ENCODE peak calls at places on chromosome 17, in ten cellular contexts. P is Karpas-422, R is MM.1S, A is GM12878, C is mesendoderm, Z is neural progenitor cell, W is endodermal cell, G is GM23248, O is fibroblast of lung, Q is PC-3. L is an unnamed sample.

GRCh38 chr17:27244481-27245223 is 49.3 kb upstream of the WSB1 start:
- DNase-seq in P (peak), R (no peak), A (no peak), C (peak), Z (peak), W (peak), G (peak), O (peak), Q (peak), L (peak)

GRCh38 chr17:80840011-80840410 is 151.6 kb upstream of the CHMP6 start:
- DNase-seq in P (no peak), R (no peak), A (no peak), C (no peak), Z (no peak), W (no peak), G (no peak), O (no peak), Q (no peak), L (no peak)

GRCh38 chr17:5065227-5065744 is 13.0 kb upstream of the ZFP3 start:
- DNase-seq in P (no peak), R (no peak), A (no peak), C (no peak), Z (no peak), W (no peak), G (no peak), O (no peak), Q (no peak), L (no peak)

GRCh38 chr17:74702132-74702876 is 10.4 kb downstream of the CD300LF start:
- DNase-seq in P (no peak), R (no peak), A (no peak), C (no peak), Z (no peak), W (no peak), G (no peak), O (no peak), Q (no peak), L (no peak)

GRCh38 chr17:73340093-73340596 is 28.3 kb upstream of the CDC42EP4 start:
- DNase-seq in P (no peak), R (no peak), A (peak), C (no peak), Z (no peak), W (no peak), G (peak), O (peak), Q (peak), L (peak)

GRCh38 chr17:75727391-75727790 is 6.1 kb downstream of the ITGB4 start:
- DNase-seq in P (no peak), R (no peak), A (no peak), C (no peak), Z (no peak), W (no peak), G (no peak), O (no peak), Q (no peak), L (no peak)

GRCh38 chr17:75535119-75535537 is 9.6 kb downstream of the LLGL2 start:
- DNase-seq in P (no peak), R (no peak), A (peak), C (no peak), Z (peak), W (no peak), G (no peak), O (no peak), Q (no peak), L (no peak)

GRCh38 chr17:65485388-65486299 is 75.8 kb downstream of the AXIN2 start:
- DNase-seq in P (no peak), R (no peak), A (no peak), C (no peak), Z (no peak), W (peak), G (peak), O (peak), Q (no peak), L (no peak)

GRCh38 chr17:65690626-65691310 is 129.3 kb upstream of the AXIN2 start:
- DNase-seq in P (no peak), R (peak), A (no peak), C (peak), Z (no peak), W (peak), G (no peak), O (no peak), Q (no peak), L (no peak)

GRCh38 chr17:77842148-77842905 is 116.2 kb upstream of the TNRC6C start:
- DNase-seq in P (no peak), R (no peak), A (no peak), C (no peak), Z (no peak), W (no peak), G (peak), O (no peak), Q (peak), L (no peak)

GRCh38 chr17:45404870-45405249 is 27.8 kb downstream of the ARHGAP27 start:
- DNase-seq in P (no peak), R (no peak), A (no peak), C (no peak), Z (no peak), W (no peak), G (no peak), O (no peak), Q (no peak), L (no peak)

GRCh38 chr17:73156166-73156840 is 8.5 kb upstream of the SSTR2 start:
- DNase-seq in P (peak), R (peak), A (no peak), C (peak), Z (peak), W (peak), G (peak), O (peak), Q (peak), L (no peak)

DNA sequence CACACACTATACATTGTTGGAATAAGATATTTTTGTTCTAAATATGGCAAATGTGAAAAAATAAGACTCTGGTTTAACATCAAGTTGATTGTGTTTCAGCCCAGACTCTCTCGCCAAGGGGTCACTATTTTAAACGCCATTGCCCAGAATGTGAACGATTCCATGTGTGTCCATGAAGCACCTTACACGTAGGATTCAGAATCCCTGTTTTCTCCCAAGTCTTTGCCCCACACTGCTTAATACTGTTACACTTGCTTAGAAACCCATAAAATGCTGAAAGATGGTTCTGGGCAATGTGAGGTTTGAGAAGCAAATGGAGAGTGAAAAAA is 7.7 kb downstream of the HS3ST3B1 start:
- DNase-seq in P (no peak), R (no peak), A (no peak), C (no peak), Z (no peak), W (no peak), G (peak), O (no peak), Q (no peak), L (no peak)
- H3K9ac ChIP-seq in P (no peak), R (no peak), A (no peak), C (peak), Z (no peak), W (peak), G (peak), O (no peak), Q (no peak), L (peak)

GRCh38 chr17:16916557-16916920 is 55.4 kb downstream of the TNFRSF13B start:
- DNase-seq in P (peak), R (no peak), A (no peak), C (no peak), Z (no peak), W (no peak), G (no peak), O (no peak), Q (no peak), L (no peak)
- H3K9ac ChIP-seq in P (no peak), R (no peak), A (no peak), C (no peak), Z (no peak), W (no peak), G (no peak), O (no peak), Q (no peak), L (no peak)

GRCh38 chr17:41565338-41565737 is 6.5 kb downstream of the KRT9 start:
- DNase-seq in P (no peak), R (no peak), A (no peak), C (no peak), Z (no peak), W (no peak), G (no peak), O (no peak), Q (no peak), L (no peak)
- H3K9ac ChIP-seq in P (no peak), R (no peak), A (no peak), C (no peak), Z (no peak), W (no peak), G (no peak), O (no peak), Q (no peak), L (no peak)

GRCh38 chr17:8123695-8124349 is at the start of gene HES7:
- DNase-seq in P (no peak), R (no peak), A (no peak), C (peak), Z (peak), W (peak), G (peak), O (peak), Q (peak), L (no peak)
- H3K9ac ChIP-seq in P (peak), R (peak), A (peak), C (peak), Z (no peak), W (no peak), G (peak), O (peak), Q (no peak), L (peak)

GRCh38 chr17:29617481-29618271 is 5.0 kb downstream of the CORO6 start:
- DNase-seq in P (peak), R (peak), A (peak), C (peak), Z (peak), W (peak), G (peak), O (peak), Q (peak), L (no peak)

GRCh38 chr17:29617125-29617480 is 5.6 kb downstream of the CORO6 start:
- DNase-seq in P (peak), R (peak), A (no peak), C (peak), Z (peak), W (peak), G (peak), O (peak), Q (peak), L (no peak)

GRCh38 chr17:29615492-29616299 is 7.0 kb downstream of the CORO6 start:
- DNase-seq in P (peak), R (peak), A (no peak), C (peak), Z (peak), W (peak), G (peak), O (peak), Q (peak), L (no peak)

GRCh38 chr17:29615048-29615385 is 7.7 kb downstream of the CORO6 start:
- DNase-seq in P (peak), R (no peak), A (no peak), C (no peak), Z (peak), W (no peak), G (peak), O (peak), Q (no peak), L (no peak)

DNA sequence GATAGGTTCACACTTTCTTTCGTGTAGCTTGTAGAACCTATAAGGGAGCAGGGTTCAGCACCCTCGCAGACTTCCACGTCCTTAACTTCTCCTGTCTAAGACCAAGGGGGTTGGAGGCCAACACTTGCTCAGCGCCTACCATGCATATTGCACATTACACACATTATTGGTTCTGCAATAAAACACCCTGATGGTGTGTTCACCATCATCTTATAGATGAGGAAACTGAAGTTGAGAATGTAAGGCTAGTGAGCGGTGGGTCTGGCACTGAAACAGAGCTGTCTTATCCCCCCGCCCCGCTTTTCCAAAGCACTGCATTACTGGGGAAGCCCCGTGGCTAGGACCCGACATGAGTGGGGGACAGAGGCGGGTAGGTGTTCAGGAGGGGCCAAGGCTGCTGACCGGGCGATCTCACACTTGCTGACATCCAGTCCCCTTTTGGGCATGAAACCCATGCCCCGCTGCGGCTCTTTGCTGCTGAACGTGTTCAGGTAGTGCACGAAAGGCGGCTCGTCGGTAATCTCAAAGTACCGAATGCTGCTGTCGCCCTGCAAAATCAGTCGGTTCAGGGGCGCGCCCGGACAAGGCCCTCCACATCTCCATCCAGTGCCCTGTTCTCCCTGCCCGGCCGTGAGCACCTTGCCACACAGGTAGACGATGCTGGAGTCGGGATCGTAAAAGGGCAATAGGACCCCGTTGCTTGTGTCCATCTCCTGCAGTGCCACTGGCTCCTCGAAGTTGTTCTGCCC is 6.2 kb downstream of the CORO6 start:
- DNase-seq in P (no peak), R (no peak), A (no peak), C (no peak), Z (no peak), W (no peak), G (no peak), O (no peak), Q (no peak), L (no peak)
- H3K9ac ChIP-seq in P (no peak), R (no peak), A (no peak), C (peak), Z (no peak), W (no peak), G (no peak), O (no peak), Q (no peak), L (no peak)

GRCh38 chr17:62897706-62898105 is 68.3 kb upstream of the TANC2 start:
- DNase-seq in P (no peak), R (no peak), A (no peak), C (no peak), Z (no peak), W (no peak), G (peak), O (no peak), Q (no peak), L (no peak)

GRCh38 chr17:62898239-62898864 is 67.7 kb upstream of the TANC2 start:
- DNase-seq in P (peak), R (no peak), A (no peak), C (peak), Z (no peak), W (no peak), G (peak), O (no peak), Q (no peak), L (no peak)

GRCh38 chr17:62901544-62901943 is 64.5 kb upstream of the TANC2 start:
- DNase-seq in P (no peak), R (no peak), A (no peak), C (no peak), Z (no peak), W (no peak), G (no peak), O (no peak), Q (no peak), L (no peak)

GRCh38 chr17:62900096-62900495 is 65.9 kb upstream of the TANC2 start:
- DNase-seq in P (no peak), R (no peak), A (no peak), C (no peak), Z (no peak), W (no peak), G (no peak), O (no peak), Q (no peak), L (no peak)

GRCh38 chr17:62899349-62899748 is 66.7 kb upstream of the TANC2 start:
- DNase-seq in P (peak), R (no peak), A (no peak), C (no peak), Z (no peak), W (no peak), G (no peak), O (no peak), Q (no peak), L (no peak)
- H3K9ac ChIP-seq in P (no peak), R (no peak), A (no peak), C (no peak), Z (no peak), W (no peak), G (no peak), O (no peak), Q (no peak), L (no peak)

GRCh38 chr17:48486557-48486956 is 44.3 kb downstream of the HOXB1 start:
- DNase-seq in P (no peak), R (no peak), A (no peak), C (peak), Z (peak), W (peak), G (peak), O (peak), Q (peak), L (peak)
- H3K9ac ChIP-seq in P (no peak), R (no peak), A (no peak), C (no peak), Z (no peak), W (no peak), G (peak), O (no peak), Q (peak), L (peak)

DNA sequence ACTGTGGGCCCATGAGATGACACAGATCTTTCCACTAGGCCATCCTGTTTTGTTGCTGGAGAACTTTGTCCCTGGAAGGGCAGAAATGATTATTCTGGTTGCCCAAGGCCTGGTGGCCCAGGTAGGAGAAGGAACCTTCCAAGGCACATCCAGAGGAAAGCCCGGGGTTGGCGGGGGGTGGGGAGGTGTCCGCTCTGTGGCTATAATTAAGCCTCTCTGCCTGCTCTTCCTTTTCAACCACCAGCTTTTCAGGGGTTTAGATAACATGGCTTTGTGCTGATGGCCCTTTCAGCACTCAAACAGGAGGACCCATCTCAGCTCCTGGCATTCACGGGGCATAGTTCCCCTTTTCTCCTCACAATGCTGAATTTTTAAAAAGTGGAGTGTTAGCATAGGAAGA is 188.3 kb downstream of the MSI2 start:
- DNase-seq in P (no peak), R (no peak), A (no peak), C (peak), Z (peak), W (no peak), G (no peak), O (no peak), Q (no peak), L (no peak)
- H3K9ac ChIP-seq in P (peak), R (no peak), A (peak), C (no peak), Z (no peak), W (no peak), G (no peak), O (no peak), Q (peak), L (no peak)

GRCh38 chr17:82756166-82756565 is 4.3 kb downstream of the TBCD start:
- DNase-seq in P (no peak), R (no peak), A (no peak), C (no peak), Z (no peak), W (no peak), G (no peak), O (no peak), Q (no peak), L (no peak)
- H3K9ac ChIP-seq in P (no peak), R (no peak), A (no peak), C (no peak), Z (no peak), W (no peak), G (no peak), O (no peak), Q (no peak), L (no peak)

DNA sequence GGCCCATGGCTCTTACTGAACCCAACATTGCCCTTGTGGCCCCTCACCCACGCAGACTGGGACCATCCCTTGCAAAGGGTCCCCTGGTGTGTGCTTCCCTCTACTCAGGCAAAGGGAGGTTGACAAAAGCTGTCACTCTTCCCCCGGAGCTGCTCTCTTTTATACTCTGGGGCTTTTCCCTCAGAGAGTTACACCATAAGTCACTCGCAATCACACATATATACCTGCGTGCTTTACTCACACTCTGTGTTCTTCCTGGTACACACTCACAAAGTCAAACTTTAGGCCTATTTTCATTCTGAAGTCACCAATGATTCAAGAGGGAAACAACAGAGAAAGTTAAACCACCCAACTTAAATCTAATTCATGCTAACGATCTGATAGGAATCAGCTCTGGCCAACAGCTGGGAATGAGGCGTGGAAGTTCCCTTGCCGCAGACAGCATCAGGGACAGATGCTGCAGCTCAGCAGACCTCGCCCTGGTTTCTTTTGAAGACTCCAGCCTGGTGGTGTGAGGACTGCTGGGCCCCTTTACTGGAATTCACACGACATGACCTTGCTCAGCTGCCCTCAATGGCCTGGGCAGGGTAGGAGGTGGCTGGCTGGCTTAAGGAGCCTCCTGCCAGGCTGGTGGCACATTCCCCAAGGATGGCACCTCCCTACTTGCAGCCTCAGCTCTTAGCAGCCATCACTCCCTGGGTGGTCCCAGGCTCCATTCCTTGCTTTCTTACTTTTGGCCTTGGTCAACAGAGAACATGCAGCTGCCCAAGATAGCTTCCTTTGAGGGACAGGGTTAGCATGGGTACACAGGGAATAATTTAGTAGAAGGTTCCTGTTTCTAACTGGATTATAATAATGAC is 27.3 kb downstream of the HIC1 start:
- DNase-seq in P (no peak), R (no peak), A (no peak), C (peak), Z (no peak), W (peak), G (peak), O (no peak), Q (no peak), L (no peak)
- H3K9ac ChIP-seq in P (no peak), R (no peak), A (no peak), C (no peak), Z (no peak), W (no peak), G (peak), O (no peak), Q (peak), L (no peak)

L was measured in keratinocyte.